ENCODE peak calls at places on chromosome 4, in ten cellular contexts. H, C, O, X, B, T, W, R, G and Y are unnamed samples.

GRCh38 chr4:11232004-11232403 is 196.7 kb downstream of the HS3ST1 start:
- DNase-seq in H (no peak), C (no peak), O (no peak), X (no peak), B (no peak), T (no peak), W (no peak), R (no peak), G (no peak), Y (no peak)

GRCh38 chr4:1899149-1900086 is 28.2 kb downstream of the NSD2 start:
- DNase-seq in H (peak; percentile 58), C (peak; percentile 78), O (peak; percentile 76), X (peak; percentile 11), B (peak; percentile 89), T (peak; percentile 89), W (peak; percentile 41), R (peak; percentile 50), G (peak; percentile 80), Y (peak; percentile 68)

GRCh38 chr4:153337686-153338085 is 6.8 kb upstream of the MND1 start:
- DNase-seq in H (no peak), C (no peak), O (no peak), X (no peak), B (peak; percentile 56), T (no peak), W (no peak), R (peak; percentile 27), G (no peak), Y (no peak)

GRCh38 chr4:77579406-77580076 is 26.1 kb upstream of the CXCL13 start:
- DNase-seq in H (no peak), C (peak; percentile 78), O (peak; percentile 23), X (no peak), B (no peak), T (no peak), W (no peak), R (no peak), G (no peak), Y (no peak)

GRCh38 chr4:169015237-169015636 is 5.2 kb upstream of the CBR4 start:
- DNase-seq in H (peak; percentile 33), C (no peak), O (no peak), X (no peak), B (no peak), T (no peak), W (no peak), R (peak; percentile 37), G (no peak), Y (peak; percentile 58)

GRCh38 chr4:121195649-121196048 is 31.5 kb upstream of the TNIP3 start:
- DNase-seq in H (no peak), C (no peak), O (no peak), X (no peak), B (no peak), T (no peak), W (no peak), R (no peak), G (no peak), Y (no peak)

GRCh38 chr4:140047017-140047640 is 106.9 kb downstream of the MAML3 start:
- DNase-seq in H (peak; percentile 50), C (no peak), O (no peak), X (peak; percentile 38), B (no peak), T (no peak), W (no peak), R (no peak), G (no peak), Y (no peak)

GRCh38 chr4:6990661-6991060 is 52.5 kb upstream of the TADA2B start:
- DNase-seq in H (no peak), C (no peak), O (no peak), X (no peak), B (no peak), T (no peak), W (no peak), R (no peak), G (no peak), Y (no peak)

GRCh38 chr4:175035907-175036306 is 117.7 kb downstream of the ADAM29 start:
- DNase-seq in H (no peak), C (no peak), O (no peak), X (no peak), B (no peak), T (no peak), W (no peak), R (no peak), G (no peak), Y (no peak)

GRCh38 chr4:152778656-152779512 is 646 bp downstream of the TIGD4 start:
- DNase-seq in H (no peak), C (peak; percentile 3), O (peak; percentile 5), X (no peak), B (peak; percentile 63), T (peak; percentile 55), W (no peak), R (no peak), G (no peak), Y (peak; percentile 5)

GRCh38 chr4:166481739-166482138 is 608.7 kb downstream of the TLL1 start:
- DNase-seq in H (no peak), C (no peak), O (no peak), X (no peak), B (no peak), T (no peak), W (no peak), R (no peak), G (no peak), Y (no peak)

GRCh38 chr4:107736924-107737448 is 17.0 kb upstream of the PAPSS1 start:
- DNase-seq in H (peak; percentile 34), C (peak; percentile 57), O (peak; percentile 29), X (no peak), B (no peak), T (peak; percentile 54), W (no peak), R (no peak), G (no peak), Y (peak; percentile 16)

GRCh38 chr4:138609943-138610350 is 367.8 kb upstream of the SLC7A11 start:
- DNase-seq in H (peak; percentile 16), C (peak; percentile 81), O (no peak), X (peak; percentile 5), B (peak; percentile 51), T (no peak), W (no peak), R (no peak), G (no peak), Y (no peak)

GRCh38 chr4:113212613-113213012 is 163.2 kb downstream of the ANK2 start:
- DNase-seq in H (no peak), C (no peak), O (no peak), X (no peak), B (no peak), T (no peak), W (no peak), R (no peak), G (no peak), Y (peak; percentile 21)

GRCh38 chr4:10949039-10949728 is 264.6 kb upstream of the CLNK start:
- DNase-seq in H (no peak), C (no peak), O (no peak), X (no peak), B (no peak), T (no peak), W (no peak), R (no peak), G (no peak), Y (no peak)

GRCh38 chr4:7971159-7971631 is 31.5 kb upstream of the AFAP1 start:
- DNase-seq in H (no peak), C (no peak), O (no peak), X (no peak), B (no peak), T (no peak), W (no peak), R (no peak), G (no peak), Y (no peak)

GRCh38 chr4:116632269-116632668 is 453.1 kb downstream of the TRAM1L1 start:
- DNase-seq in H (no peak), C (no peak), O (no peak), X (no peak), B (no peak), T (no peak), W (no peak), R (no peak), G (no peak), Y (no peak)

DNA sequence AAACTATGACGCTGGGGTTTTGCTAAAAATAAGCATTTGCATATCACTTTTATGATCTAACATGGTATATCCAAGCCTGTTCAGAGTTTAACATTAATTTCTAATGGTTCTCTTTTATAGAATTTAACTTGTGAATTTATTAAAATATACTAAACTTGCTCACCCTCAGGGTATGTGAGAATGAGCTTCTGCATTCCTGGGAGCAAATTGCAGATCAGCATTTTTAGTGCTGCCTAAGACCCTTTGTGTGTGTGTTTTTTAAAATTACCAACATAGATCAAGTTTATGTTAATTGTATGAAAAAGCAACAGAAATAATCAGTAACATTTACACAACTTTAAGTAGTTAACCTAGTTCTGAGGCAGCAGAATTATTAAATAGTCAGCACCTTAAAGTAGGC is 218.0 kb upstream of the AGA start:
- DNase-seq in H (no peak), C (no peak), O (no peak), X (no peak), B (no peak), T (no peak), W (no peak), R (no peak), G (no peak), Y (no peak)
- H3K4me1 ChIP-seq in H (no peaks in the 10 kb centered on the region), C (no peaks in the 10 kb centered on the region), O (no peaks in the 10 kb centered on the region), X (no peaks in the 10 kb centered on the region), B (no peaks in the 10 kb centered on the region), T (no peaks in the 10 kb centered on the region), W (no peaks in the 10 kb centered on the region), R (no peaks in the 10 kb centered on the region), G (no peaks in the 10 kb centered on the region), Y (no peaks in the 10 kb centered on the region)

DNA sequence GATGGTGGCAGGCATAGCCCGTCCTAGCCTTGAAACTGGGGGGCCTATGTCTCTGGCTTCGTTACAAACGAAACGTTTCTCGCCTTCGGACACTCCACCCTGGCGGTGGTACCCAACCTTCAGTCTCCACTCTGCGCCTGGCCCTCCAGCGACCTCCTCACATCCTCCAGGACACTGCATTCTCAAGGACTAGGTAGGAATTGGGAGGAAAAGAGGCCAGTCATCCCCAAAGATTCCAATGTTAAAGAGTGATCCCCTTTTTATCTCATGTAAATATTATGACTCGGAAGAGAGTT is 2.1 kb upstream of the NKX6-1 start:
- DNase-seq in H (no peak), C (no peak), O (no peak), X (no peak), B (no peak), T (no peak), W (no peak), R (no peak), G (no peak), Y (no peak)
- H3K9me3 ChIP-seq in H (no peaks in the 10 kb centered on the region), C (peaks cover 20% of the 10 kb centered on the region), O (no peaks in the 10 kb centered on the region), X (no peaks in the 10 kb centered on the region), B (no peaks in the 10 kb centered on the region), T (no peaks in the 10 kb centered on the region), W (no peaks in the 10 kb centered on the region), R (peaks cover 6% of the 10 kb centered on the region), G (no peaks in the 10 kb centered on the region), Y (no peaks in the 10 kb centered on the region)

GRCh38 chr4:40209401-40209800 is 12.6 kb downstream of the RHOH start:
- DNase-seq in H (no peak), C (no peak), O (no peak), X (no peak), B (no peak), T (no peak), W (no peak), R (no peak), G (no peak), Y (no peak)
- H3K27ac ChIP-seq in H (no peak overlapping the region), C (no peak overlapping the region), O (no peak overlapping the region), X (no peak overlapping the region), B (no peak overlapping the region), T (peak overlapping the region; percentile 24), W (no peak overlapping the region), R (no peak overlapping the region), G (no peak overlapping the region), Y (no peak overlapping the region)

GRCh38 chr4:51853027-51853682 is 10.2 kb downstream of the DCUN1D4 start:
- DNase-seq in H (no peak), C (peak; percentile 17), O (peak; percentile 14), X (no peak), B (peak; percentile 63), T (no peak), W (no peak), R (no peak), G (no peak), Y (peak; percentile 28)
- H3K4me1 ChIP-seq in H (no peaks in the 10 kb centered on the region), C (peaks cover 8% of the 10 kb centered on the region), O (peaks cover 32% of the 10 kb centered on the region), X (peaks cover 18% of the 10 kb centered on the region), B (peaks cover 52% of the 10 kb centered on the region), T (no peaks in the 10 kb centered on the region), W (peaks cover 16% of the 10 kb centered on the region), R (peaks cover 18% of the 10 kb centered on the region), G (peaks cover 3% of the 10 kb centered on the region), Y (peaks cover 18% of the 10 kb centered on the region)